ENCODE peak calls at places on chromosomes 11 and 22, in seven cellular contexts. B is uterus; N is AG04449; M is CD8-positive, alpha-beta memory T cell; A is K562; H is foreskin fibroblast; Q is left ventricle myocardium inferior. S is an unnamed sample.

GRCh38 chr11:120336641-120337132 is 474 bp downstream of the ARHGEF12 start:
- DNase-seq in B (no peak), N (no peak), M (peak; percentile 6), A (peak; percentile 66), H (peak; percentile 70), Q (peak; percentile 53), S (peak; percentile 61)

GRCh38 chr11:43853766-43854165 is 26.9 kb upstream of the ALKBH3 start:
- DNase-seq in B (no peak), N (no peak), M (no peak), A (no peak), H (no peak), Q (no peak), S (no peak)

GRCh38 chr22:31143537-31143936 is 3.2 kb upstream of the PLA2G3 start:
- DNase-seq in B (no peak), N (no peak), M (no peak), A (no peak), H (peak; percentile 18), Q (no peak), S (no peak)

GRCh38 chr11:4118107-4118506 is 23.5 kb downstream of the RRM1 start:
- DNase-seq in B (no peak), N (no peak), M (no peak), A (no peak), H (peak; percentile 42), Q (no peak), S (no peak)

GRCh38 chr11:101345891-101346290 is 216.3 kb upstream of the PGR start:
- DNase-seq in B (no peak), N (no peak), M (no peak), A (no peak), H (no peak), Q (no peak), S (no peak)

GRCh38 chr22:31583861-31584485 is 78.0 kb downstream of the PISD start:
- DNase-seq in B (no peak), N (no peak), M (no peak), A (no peak), H (peak; percentile 72), Q (no peak), S (no peak)

GRCh38 chr11:34616830-34617504 is 3.9 kb upstream of the EHF start:
- DNase-seq in B (no peak), N (no peak), M (no peak), A (no peak), H (no peak), Q (peak; percentile 29), S (no peak)

GRCh38 chr22:38490915-38491314 is 15.2 kb downstream of the DDX17 start:
- DNase-seq in B (peak; percentile 68), N (no peak), M (no peak), A (no peak), H (peak; percentile 76), Q (peak; percentile 67), S (peak; percentile 37)

GRCh38 chr11:121588747-121589146 is 136.0 kb upstream of the SORL1-AS1 start:
- DNase-seq in B (no peak), N (no peak), M (no peak), A (no peak), H (no peak), Q (no peak), S (no peak)

GRCh38 chr11:125207866-125208425 is 43.4 kb downstream of the PKNOX2 start:
- DNase-seq in B (no peak), N (no peak), M (no peak), A (no peak), H (peak; percentile 13), Q (no peak), S (no peak)

GRCh38 chr11:113110046-113110445 is 148.8 kb downstream of the NCAM1 start:
- DNase-seq in B (no peak), N (no peak), M (no peak), A (no peak), H (no peak), Q (no peak), S (no peak)

GRCh38 chr11:114977596-114977995 is 299.3 kb downstream of the NXPE2 start:
- DNase-seq in B (no peak), N (no peak), M (no peak), A (no peak), H (no peak), Q (no peak), S (no peak)

GRCh38 chr11:8773125-8773524 is 90.5 kb downstream of the RPL27A start:
- DNase-seq in B (no peak), N (no peak), M (no peak), A (no peak), H (no peak), Q (no peak), S (peak; percentile 14)

GRCh38 chr11:126627376-126627775 is 271.9 kb downstream of the ST3GAL4 start:
- DNase-seq in B (no peak), N (no peak), M (no peak), A (no peak), H (no peak), Q (no peak), S (no peak)

GRCh38 chr22:37739000-37739399 is 42.2 kb downstream of the TRIOBP start:
- DNase-seq in B (peak; percentile 94), N (no peak), M (no peak), A (no peak), H (peak; percentile 85), Q (peak; percentile 89), S (peak; percentile 74)

GRCh38 chr11:126026579-126026978 is 36.1 kb downstream of the CDON start:
- DNase-seq in B (no peak), N (no peak), M (no peak), A (no peak), H (no peak), Q (no peak), S (no peak)

GRCh38 chr22:18987765-18988164 is 51.7 kb upstream of the PRODH start:
- DNase-seq in B (no peak), N (no peak), M (no peak), A (peak; percentile 85), H (no peak), Q (no peak), S (peak; percentile 48)

GRCh38 chr11:6404341-6405038 is 14.2 kb downstream of the SMPD1 start:
- DNase-seq in B (no peak), N (peak; percentile 17), M (no peak), A (no peak), H (peak; percentile 74), Q (no peak), S (no peak)

GRCh38 chr11:116328410-116328809 is 444.4 kb downstream of the BUD13 start:
- DNase-seq in B (no peak), N (no peak), M (no peak), A (no peak), H (no peak), Q (no peak), S (no peak)

GRCh38 chr11:79514695-79515094 is 73.9 kb upstream of the TENM4 start:
- DNase-seq in B (no peak), N (no peak), M (no peak), A (peak; percentile 18), H (no peak), Q (no peak), S (no peak)

GRCh38 chr11:32225491-32226285 is 134.8 kb downstream of the RCN1 start:
- DNase-seq in B (no peak), N (no peak), M (no peak), A (no peak), H (peak; percentile 6), Q (no peak), S (no peak)

GRCh38 chr11:62020661-62021060 is 53.2 kb upstream of the FTH1 start:
- DNase-seq in B (no peak), N (no peak), M (no peak), A (no peak), H (no peak), Q (no peak), S (no peak)

GRCh38 chr11:62024975-62025374 is 57.5 kb upstream of the FTH1 start:
- DNase-seq in B (no peak), N (no peak), M (no peak), A (no peak), H (no peak), Q (no peak), S (no peak)

GRCh38 chr11:62026739-62027138 is 59.3 kb upstream of the FTH1 start:
- DNase-seq in B (no peak), N (no peak), M (no peak), A (no peak), H (no peak), Q (no peak), S (no peak)

GRCh38 chr11:62030071-62030684 is 62.7 kb upstream of the FTH1 start:
- DNase-seq in B (no peak), N (no peak), M (no peak), A (no peak), H (no peak), Q (no peak), S (no peak)

DNA sequence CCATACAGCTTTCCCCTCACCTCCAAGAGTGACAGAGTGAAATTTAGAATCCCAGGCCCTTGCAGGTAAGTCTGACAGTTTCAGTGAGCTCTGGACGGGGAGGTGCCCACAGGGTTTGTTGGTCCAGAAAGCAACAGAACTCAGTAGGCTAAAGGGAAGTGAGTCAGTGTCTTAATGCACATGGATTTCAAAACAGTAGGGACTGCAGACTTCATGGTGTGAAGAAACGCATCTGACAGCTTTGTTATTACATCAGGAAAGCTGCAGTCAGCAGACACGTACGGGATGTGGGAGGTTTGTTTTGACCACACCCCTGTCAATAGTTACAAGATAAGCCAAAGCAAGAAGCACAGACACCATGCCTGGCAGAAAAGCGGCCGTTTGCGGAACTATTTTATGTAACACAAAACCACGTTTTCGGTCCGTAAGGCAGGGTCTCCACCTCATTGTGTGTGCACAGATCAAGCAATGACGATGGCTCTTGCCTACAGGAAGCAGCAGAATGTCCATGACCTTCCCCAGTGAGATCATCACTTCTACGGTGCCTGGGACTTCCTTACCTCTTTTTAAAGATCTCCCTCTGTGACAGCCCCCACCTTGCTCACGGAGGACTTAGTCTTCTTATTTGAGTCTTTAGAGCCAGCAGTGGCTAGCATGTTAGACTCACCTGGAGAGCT is 58.1 kb upstream of the FTH1 start:
- DNase-seq in B (peak; percentile 35), N (peak; percentile 55), M (peak; percentile 77), A (peak; percentile 85), H (peak; percentile 92), Q (peak; percentile 48), S (no peak)
- H3K4me3 ChIP-seq in B (no peak overlapping the region), N (no peak overlapping the region), M (peak overlapping the region; percentile 26), A (peak overlapping the region; percentile 8), H (no peak overlapping the region), Q (peak overlapping the region; percentile 29), S (no peak overlapping the region)

DNA sequence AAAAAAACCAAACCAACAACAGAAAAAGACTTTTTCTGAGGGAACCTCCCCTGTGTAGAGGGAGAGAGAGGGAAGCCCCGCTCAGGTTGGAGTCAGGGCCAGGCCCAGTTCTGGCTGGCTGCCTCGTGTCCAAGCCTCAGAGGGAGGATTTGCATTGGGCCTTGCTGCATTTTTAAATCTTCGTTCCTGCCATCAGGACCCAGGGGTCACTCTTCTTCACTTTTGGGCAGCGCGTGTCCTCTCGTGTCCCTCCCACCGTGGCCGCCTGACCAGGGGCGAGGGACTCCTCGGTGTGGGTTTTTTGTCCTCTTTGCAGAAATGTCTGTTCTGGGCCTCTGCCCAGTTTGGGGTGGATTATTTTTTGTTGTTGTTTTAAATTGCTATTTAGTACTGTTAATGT is 57.9 kb downstream of the LRRC74B start:
- DNase-seq in B (no peak), N (no peak), M (no peak), A (peak; percentile 34), H (no peak), Q (no peak), S (no peak)
- H3K4me3 ChIP-seq in B (no peak overlapping the region), N (no peak overlapping the region), M (no peak overlapping the region), A (no peak overlapping the region), H (no peak overlapping the region), Q (no peak overlapping the region), S (no peak overlapping the region)

GRCh38 chr11:1878134-1879031 is 13.3 kb downstream of the PRR33 start:
- DNase-seq in B (peak; percentile 72), N (no peak), M (no peak), A (no peak), H (no peak), Q (peak; percentile 64), S (no peak)
- H3K4me3 ChIP-seq in B (no peak overlapping the region), N (no peak overlapping the region), M (no peak overlapping the region), A (no peak overlapping the region), H (no peak overlapping the region), Q (peak overlapping the region; percentile 25), S (no peak overlapping the region)

GRCh38 chr11:90391756-90392155 is 168.9 kb upstream of the CHORDC1 start:
- DNase-seq in B (no peak), N (no peak), M (no peak), A (no peak), H (no peak), Q (no peak), S (no peak)
- H3K4me3 ChIP-seq in B (no peak overlapping the region), N (no peak overlapping the region), M (no peak overlapping the region), A (no peak overlapping the region), H (no peak overlapping the region), Q (no peak overlapping the region), S (no peak overlapping the region)